ENCODE peak calls at places on chromosomes 6 and 20, in four cellular contexts. One of them, this sample, is unnamed.

GRCh38 chr6:56220078-56220477 is 27.3 kb downstream of the COL21A1 start:
- DNase-seq in HepG2: no peak
- DNase-seq in GM12878: no peak
- DNase-seq in K562: no peak
- DNase-seq in this sample: no peak

GRCh38 chr6:87722831-87723726 is 21.0 kb upstream of the AKIRIN2 start:
- DNase-seq in GM12878: peak; percentile 77
- DNase-seq in K562: peak; percentile 74
- DNase-seq in HepG2: peak; percentile 92
- DNase-seq in this sample: peak; percentile 94

GRCh38 chr6:25457519-25457918 is 178.3 kb downstream of the CARMIL1 start:
- DNase-seq in K562: no peak
- DNase-seq in GM12878: no peak
- DNase-seq in HepG2: no peak
- DNase-seq in this sample: no peak

GRCh38 chr6:155861821-155862220 is 406.2 kb upstream of the NOX3 start:
- DNase-seq in GM12878: no peak
- DNase-seq in K562: no peak
- DNase-seq in HepG2: no peak
- DNase-seq in this sample: no peak

GRCh38 chr20:44424039-44424495 is 51.6 kb upstream of the TTPAL start:
- DNase-seq in HepG2: no peak
- DNase-seq in GM12878: no peak
- DNase-seq in K562: no peak
- DNase-seq in this sample: no peak

GRCh38 chr6:77440206-77440976 is 22.9 kb downstream of the HTR1B start:
- DNase-seq in HepG2: no peak
- DNase-seq in GM12878: no peak
- DNase-seq in K562: no peak
- DNase-seq in this sample: no peak

GRCh38 chr20:11832397-11832796 is 85.3 kb upstream of the BTBD3 start:
- DNase-seq in GM12878: no peak
- DNase-seq in K562: no peak
- DNase-seq in HepG2: no peak
- DNase-seq in this sample: no peak

GRCh38 chr20:38873050-38873581 is 53.1 kb upstream of the FAM83D start:
- DNase-seq in HepG2: no peak
- DNase-seq in GM12878: peak; percentile 91
- DNase-seq in K562: no peak
- DNase-seq in this sample: no peak

GRCh38 chr20:45098096-45098773 is 2.7 kb downstream of the KCNS1 start:
- DNase-seq in GM12878: no peak
- DNase-seq in HepG2: no peak
- DNase-seq in K562: no peak
- DNase-seq in this sample: no peak

GRCh38 chr6:15793288-15793687 is 130.5 kb upstream of the DTNBP1 start:
- DNase-seq in HepG2: no peak
- DNase-seq in K562: peak; percentile 38
- DNase-seq in GM12878: no peak
- DNase-seq in this sample: no peak

GRCh38 chr6:90658497-90658896 is 71.6 kb upstream of the MAP3K7 start:
- DNase-seq in K562: no peak
- DNase-seq in GM12878: no peak
- DNase-seq in HepG2: no peak
- DNase-seq in this sample: no peak

GRCh38 chr6:148747493-148748160 is 797 bp downstream of the UST start:
- DNase-seq in GM12878: no peak
- DNase-seq in K562: no peak
- DNase-seq in HepG2: no peak
- DNase-seq in this sample: peak; percentile 5
- TF ChIP-seq POLR2AphosphoS2 in GM12878: no peak
- TF ChIP-seq POLR2AphosphoS2 in K562: no peak
- TF ChIP-seq POLR2AphosphoS2 in HepG2: no peak
- TF ChIP-seq POLR2AphosphoS2 in this sample: no peak

GRCh38 chr6:101404767-101405166 is 11.3 kb downstream of the GRIK2 start:
- DNase-seq in K562: no peak
- DNase-seq in GM12878: no peak
- DNase-seq in HepG2: no peak
- DNase-seq in this sample: no peak
- TF ChIP-seq POLR2AphosphoS2 in K562: no peak
- TF ChIP-seq POLR2AphosphoS2 in GM12878: no peak
- TF ChIP-seq POLR2AphosphoS2 in HepG2: no peak
- TF ChIP-seq POLR2AphosphoS2 in this sample: no peak

GRCh38 chr6:49155321-49155720 is 307.7 kb downstream of the MMUT start:
- DNase-seq in HepG2: no peak
- DNase-seq in K562: no peak
- DNase-seq in GM12878: no peak
- DNase-seq in this sample: no peak

GRCh38 chr6:49151033-49151432 is 312.0 kb downstream of the MMUT start:
- DNase-seq in GM12878: no peak
- DNase-seq in HepG2: no peak
- DNase-seq in K562: no peak
- DNase-seq in this sample: no peak

GRCh38 chr6:49151957-49152356 is 311.1 kb downstream of the MMUT start:
- DNase-seq in K562: no peak
- DNase-seq in HepG2: no peak
- DNase-seq in GM12878: no peak
- DNase-seq in this sample: no peak

DNA sequence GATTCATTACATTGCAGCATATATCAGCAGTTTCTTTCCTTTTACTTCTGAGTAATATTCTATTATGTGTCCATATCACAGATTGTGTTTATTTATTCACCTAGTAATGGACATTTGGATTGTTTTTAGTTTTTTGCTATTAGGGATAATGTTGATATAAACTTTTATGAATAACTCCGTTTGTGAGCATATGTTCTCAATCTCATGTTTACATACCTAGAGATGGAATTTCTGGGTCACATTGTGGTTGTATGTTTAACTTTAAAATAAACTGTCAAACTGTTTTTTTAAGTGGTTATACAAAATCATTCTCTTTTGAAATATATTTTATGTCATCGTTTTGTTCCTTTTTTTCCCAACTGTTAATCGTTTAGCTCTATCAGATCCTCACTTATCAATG is 311.6 kb downstream of the MMUT start:
- DNase-seq in K562: no peak
- DNase-seq in GM12878: no peak
- DNase-seq in HepG2: no peak
- DNase-seq in this sample: no peak
- TF ChIP-seq POLR2AphosphoS2 in K562: no peak
- TF ChIP-seq POLR2AphosphoS2 in GM12878: no peak
- TF ChIP-seq POLR2AphosphoS2 in HepG2: no peak
- TF ChIP-seq POLR2AphosphoS2 in this sample: no peak

GRCh38 chr6:32852018-32852843 is 1.3 kb downstream of the TAP1 start:
- DNase-seq in HepG2: no peak
- DNase-seq in GM12878: no peak
- DNase-seq in K562: no peak
- DNase-seq in this sample: no peak

GRCh38 chr6:32853541-32854375 is at the start of the genes PSMB9 and TAP1:
- DNase-seq in K562: peak; percentile 95
- DNase-seq in HepG2: peak; percentile 88
- DNase-seq in GM12878: peak; percentile 89
- DNase-seq in this sample: peak; percentile 90

GRCh38 chr6:32851025-32851424 is 2.5 kb downstream of the TAP1 start:
- DNase-seq in K562: no peak
- DNase-seq in GM12878: no peak
- DNase-seq in HepG2: no peak
- DNase-seq in this sample: no peak

GRCh38 chr6:32854376-32855178 is 585 bp downstream of the PSMB9 start:
- DNase-seq in GM12878: no peak
- DNase-seq in HepG2: no peak
- DNase-seq in K562: no peak
- DNase-seq in this sample: no peak

GRCh38 chr6:32852844-32853540 is 512 bp downstream of the TAP1 start:
- DNase-seq in GM12878: no peak
- DNase-seq in HepG2: no peak
- DNase-seq in K562: no peak
- DNase-seq in this sample: peak; percentile 19
- TF ChIP-seq POLR2AphosphoS2 in GM12878: no peak
- TF ChIP-seq POLR2AphosphoS2 in HepG2: no peak
- TF ChIP-seq POLR2AphosphoS2 in K562: no peak
- TF ChIP-seq POLR2AphosphoS2 in this sample: no peak

DNA sequence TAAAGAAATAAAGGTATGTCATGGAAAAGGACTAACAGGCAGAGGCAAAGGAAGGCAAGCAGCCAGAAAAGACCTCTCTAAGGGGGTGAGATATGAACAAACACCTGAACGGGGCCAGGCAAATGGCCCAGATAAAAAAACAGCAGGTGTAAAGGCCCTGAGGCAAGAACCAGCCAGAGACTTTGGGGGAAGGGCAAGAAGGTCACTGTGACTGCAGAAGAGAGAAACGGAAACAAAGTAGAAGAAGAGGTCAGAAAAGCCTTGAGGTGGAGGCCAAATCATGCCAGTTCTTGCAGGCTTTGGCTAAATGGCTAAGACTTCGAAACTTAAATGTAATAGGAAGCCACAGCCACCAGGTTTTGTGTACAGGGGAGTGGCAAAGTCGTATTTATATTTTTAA is 30.8 kb downstream of the KIF16B start:
- DNase-seq in HepG2: no peak
- DNase-seq in GM12878: no peak
- DNase-seq in K562: no peak
- DNase-seq in this sample: no peak
- TF ChIP-seq POLR2AphosphoS2 in HepG2: no peak
- TF ChIP-seq POLR2AphosphoS2 in GM12878: no peak
- TF ChIP-seq POLR2AphosphoS2 in K562: no peak
- TF ChIP-seq POLR2AphosphoS2 in this sample: no peak